ENCODE peak calls at places on chromosomes 5 and 9, in six cellular contexts. C, Y, F, K, W and H are unnamed samples.

GRCh38 chr5:158209219-158209908 is 350.4 kb upstream of the CLINT1 start:
- DNase-seq in C (no peak), Y (no peak), F (no peak), K (no peak), W (no peak), H (no peak)

GRCh38 chr5:146902471-146902870 is 23.9 kb upstream of the PPP2R2B start:
- DNase-seq in C (no peak), Y (no peak), F (no peak), K (no peak), W (no peak), H (no peak)

GRCh38 chr5:177445052-177446016 is 1.3 kb upstream of the PRR7 start:
- DNase-seq in C (no peak), Y (no peak), F (no peak), K (no peak), W (no peak), H (no peak)

GRCh38 chr9:87812375-87813118 is 70.1 kb upstream of the SPATA31E1 start:
- DNase-seq in C (no peak), Y (peak), F (no peak), K (peak), W (peak), H (peak)

GRCh38 chr5:176533894-176534611 is 3.1 kb downstream of the RNF44 start:
- DNase-seq in C (no peak), Y (no peak), F (peak), K (peak), W (peak), H (no peak)

GRCh38 chr9:112663681-112664080 is 54.2 kb downstream of the INIP start:
- DNase-seq in C (no peak), Y (no peak), F (no peak), K (no peak), W (no peak), H (no peak)

GRCh38 chr9:79256691-79257213 is 315.0 kb upstream of the TLE4 start:
- DNase-seq in C (no peak), Y (peak), F (no peak), K (peak), W (no peak), H (peak)

GRCh38 chr9:20621553-20622329 is 558 bp downstream of the MLLT3 start:
- DNase-seq in C (peak), Y (peak), F (peak), K (peak), W (peak), H (peak)

GRCh38 chr5:115415143-115415491 is 118.7 kb upstream of the CCDC112 start:
- DNase-seq in C (no peak), Y (peak), F (peak), K (peak), W (no peak), H (peak)

GRCh38 chr9:18947772-18948391 is 85.1 kb downstream of the SAXO1 start:
- DNase-seq in C (no peak), Y (no peak), F (no peak), K (no peak), W (no peak), H (no peak)

GRCh38 chr5:124952079-124952478 is 205.6 kb upstream of the ZNF608 start:
- DNase-seq in C (no peak), Y (no peak), F (peak), K (no peak), W (no peak), H (peak)

GRCh38 chr5:111676926-111677415 is 80.0 kb downstream of the NREP start:
- DNase-seq in C (no peak), Y (no peak), F (no peak), K (no peak), W (no peak), H (peak)

GRCh38 chr5:111680737-111681413 is 76.1 kb downstream of the NREP start:
- DNase-seq in C (no peak), Y (peak), F (peak), K (peak), W (peak), H (peak)

GRCh38 chr5:111679611-111680010 is 77.4 kb downstream of the NREP start:
- DNase-seq in C (no peak), Y (no peak), F (no peak), K (no peak), W (no peak), H (no peak)

GRCh38 chr5:111681791-111682190 is 75.2 kb downstream of the NREP start:
- DNase-seq in C (no peak), Y (peak), F (no peak), K (peak), W (no peak), H (peak)

DNA sequence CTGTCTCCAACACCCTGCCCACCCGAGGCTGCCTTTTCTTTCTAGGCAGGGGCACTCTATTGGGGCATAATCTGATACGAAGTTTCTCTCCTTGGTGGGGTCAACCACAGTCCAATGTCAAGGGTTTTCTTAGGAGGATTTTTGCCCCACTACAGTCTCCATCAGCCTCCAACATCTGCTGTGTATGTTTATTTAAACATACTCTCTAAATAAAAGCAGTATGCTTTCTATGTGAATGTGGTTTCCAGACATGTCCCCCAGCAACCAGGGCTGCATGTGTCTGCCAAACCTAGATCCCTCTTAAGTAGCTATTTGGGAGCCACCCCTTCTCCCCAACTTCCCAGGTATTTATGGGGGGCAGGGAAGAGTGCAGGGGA is 75.6 kb downstream of the NREP start:
- DNase-seq in C (no peak), Y (no peak), F (no peak), K (peak), W (no peak), H (no peak)
- H3K4me3 ChIP-seq in C (peak), Y (no peak), F (no peak), K (no peak), W (no peak), H (no peak)

GRCh38 chr9:28073278-28073677 is 500.0 kb upstream of the C9orf72 start:
- DNase-seq in C (no peak), Y (peak), F (peak), K (peak), W (peak), H (peak)
- TF ChIP-seq CTCF in C (no peak), Y (peak), F (peak), K (peak), W (peak), H (peak)

DNA sequence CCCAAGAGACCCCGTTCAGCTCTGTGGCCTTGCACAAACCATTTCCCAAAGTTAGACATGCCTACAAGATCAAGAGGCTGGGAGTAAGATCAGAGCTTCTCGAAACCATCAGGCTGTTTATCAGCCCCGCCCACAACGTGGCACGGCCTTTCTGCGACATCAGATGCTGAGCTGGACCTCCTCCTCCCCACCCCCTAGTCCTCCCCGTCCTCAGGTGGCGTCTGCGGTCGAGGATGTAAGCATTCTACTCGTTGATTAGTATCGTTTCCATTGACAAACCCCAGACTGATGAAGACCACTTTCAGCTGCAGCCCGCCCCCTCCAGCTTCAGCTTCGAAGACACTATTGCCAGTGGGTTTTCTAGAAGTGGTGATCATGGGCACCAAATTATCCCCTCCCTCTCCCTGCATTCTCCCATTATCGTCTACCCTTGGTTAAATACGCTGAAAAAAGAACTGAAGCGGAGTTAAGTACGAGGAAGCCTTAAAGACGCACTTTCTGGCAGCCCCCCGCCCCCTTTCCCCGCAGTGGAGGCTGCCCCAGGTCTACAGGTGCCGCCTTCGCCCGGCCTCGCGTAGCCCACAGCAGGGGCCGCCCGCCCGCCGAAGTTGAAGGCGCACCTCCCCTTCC is 1.1 kb downstream of the PPIC start:
- DNase-seq in C (peak), Y (peak), F (peak), K (peak), W (peak), H (peak)
- H3K4me3 ChIP-seq in C (peak), Y (peak), F (peak), K (peak), W (peak), H (peak)

DNA sequence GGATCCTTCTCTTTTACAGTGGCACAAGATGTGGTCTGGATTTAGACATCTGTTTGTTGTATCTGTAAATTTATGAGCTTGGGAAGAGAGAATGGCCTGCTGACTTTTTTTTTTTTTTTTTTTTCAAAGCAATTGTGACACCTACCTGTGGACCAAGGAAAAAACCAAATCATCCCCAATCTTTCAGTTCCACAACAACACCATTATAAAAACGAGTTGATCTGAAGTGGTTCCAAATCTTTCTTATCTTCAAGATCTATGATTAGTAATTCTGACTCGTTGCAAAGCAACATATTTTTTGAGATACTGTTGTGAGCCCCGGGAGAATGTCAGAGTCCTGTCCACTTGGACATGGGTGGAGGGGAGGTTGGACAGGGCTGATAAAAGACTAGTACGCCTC is 4.8 kb downstream of the IRX2 start:
- DNase-seq in C (no peak), Y (no peak), F (no peak), K (no peak), W (no peak), H (peak)
- TF ChIP-seq CTCF in C (no peak), Y (no peak), F (no peak), K (no peak), W (no peak), H (no peak)

GRCh38 chr9:128203842-128204551 is 818 bp downstream of the DNM1 start:
- DNase-seq in C (no peak), Y (no peak), F (no peak), K (peak), W (no peak), H (no peak)
- H3K4me3 ChIP-seq in C (peak), Y (peak), F (peak), K (peak), W (peak), H (peak)

DNA sequence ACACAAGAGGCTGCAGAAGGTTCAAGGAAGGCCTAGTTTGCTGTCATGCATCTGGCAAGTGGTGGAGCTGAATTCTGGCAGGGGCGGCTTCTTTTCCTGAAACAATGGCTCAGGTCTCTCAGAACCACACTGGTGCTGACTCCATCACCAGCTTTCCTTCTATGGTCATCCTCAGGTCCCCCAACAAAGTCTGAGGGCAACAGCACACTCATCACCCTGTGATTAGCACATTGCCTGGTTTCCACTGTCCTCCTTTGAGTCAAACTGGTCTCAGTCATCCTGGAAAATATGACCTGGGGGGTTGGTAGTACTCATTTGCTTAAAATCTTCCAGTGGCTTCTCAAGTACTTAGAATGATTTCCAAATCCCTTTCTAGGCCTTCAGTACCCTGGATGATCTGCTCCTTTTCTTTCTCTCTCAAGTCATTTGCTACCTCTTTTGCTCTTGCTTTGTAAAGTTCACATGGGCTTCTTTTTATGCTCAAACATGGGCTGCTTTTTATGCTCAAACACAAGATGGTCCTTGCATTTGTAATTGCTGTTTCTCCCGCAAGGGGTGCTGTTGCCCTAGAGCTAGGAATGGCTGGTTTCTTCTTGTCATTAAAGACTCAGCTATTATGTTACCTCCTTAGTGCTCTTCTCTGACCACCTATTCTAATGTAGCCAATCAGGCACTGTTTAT is 144.9 kb downstream of the ALDH1A1 start:
- DNase-seq in C (no peak), Y (peak), F (no peak), K (peak), W (peak), H (no peak)
- TF ChIP-seq CTCF in C (no peak), Y (peak), F (no peak), K (peak), W (peak), H (peak)

DNA sequence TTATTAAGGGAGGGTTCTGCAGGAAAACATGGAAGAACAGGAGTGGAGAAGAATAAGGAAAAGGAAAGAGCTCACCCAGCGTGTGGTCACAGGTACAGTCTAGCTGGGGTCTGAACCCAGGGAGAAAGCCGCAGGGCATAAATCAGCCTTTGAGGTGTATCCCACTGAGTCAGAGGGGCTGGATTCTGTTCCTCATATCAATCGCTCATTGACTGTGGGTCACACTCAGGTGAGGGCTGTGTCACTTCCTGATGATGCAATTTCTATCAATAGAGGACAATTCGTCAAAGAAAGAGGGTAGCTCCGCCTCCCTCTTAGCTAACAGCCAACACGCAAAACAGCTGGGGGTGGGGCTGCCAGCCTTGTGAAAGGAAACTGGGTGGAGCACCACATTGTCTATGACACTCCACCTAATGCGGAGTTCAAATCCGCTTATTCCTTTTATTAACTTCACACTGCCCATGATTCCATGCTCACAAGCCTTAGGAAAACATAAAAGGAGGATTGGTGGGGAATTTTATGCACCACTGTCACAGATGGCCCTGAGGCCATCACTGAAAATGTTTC is 176.2 kb downstream of the ICE1 start:
- DNase-seq in C (no peak), Y (no peak), F (no peak), K (no peak), W (no peak), H (no peak)
- H3K4me3 ChIP-seq in C (no peak), Y (no peak), F (no peak), K (no peak), W (no peak), H (no peak)

GRCh38 chr9:94630281-94630680 is 9.0 kb downstream of the FBP1 start:
- DNase-seq in C (no peak), Y (no peak), F (peak), K (no peak), W (no peak), H (no peak)
- TF ChIP-seq CTCF in C (no peak), Y (no peak), F (no peak), K (no peak), W (no peak), H (no peak)

DNA sequence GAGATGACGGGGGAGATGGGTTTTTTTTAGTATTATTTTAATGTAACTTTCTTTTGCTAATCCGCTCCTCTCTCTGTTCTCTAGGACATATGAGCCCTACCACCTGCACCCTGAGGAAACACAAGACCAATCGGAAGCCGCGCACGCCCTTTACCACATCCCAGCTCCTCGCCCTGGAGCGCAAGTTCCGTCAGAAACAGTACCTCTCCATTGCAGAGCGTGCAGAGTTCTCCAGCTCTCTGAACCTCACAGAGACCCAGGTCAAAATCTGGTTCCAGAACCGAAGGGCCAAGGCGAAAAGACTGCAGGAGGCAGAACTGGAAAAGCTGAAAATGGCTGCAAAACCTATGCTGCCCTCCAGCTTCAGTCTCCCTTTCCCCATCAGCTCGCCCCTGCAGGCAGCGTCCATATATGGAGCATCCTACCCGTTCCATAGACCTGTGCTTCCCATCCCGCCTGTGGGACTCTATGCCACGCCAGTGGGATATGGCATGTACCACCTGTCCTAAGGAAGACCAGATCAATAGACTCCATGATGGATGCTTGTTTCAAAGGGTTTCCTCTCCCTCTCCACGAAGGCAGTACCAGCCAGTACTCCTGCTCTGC is 4.8 kb downstream of the MSX2 start:
- DNase-seq in C (no peak), Y (no peak), F (no peak), K (no peak), W (no peak), H (no peak)
- H3K4me3 ChIP-seq in C (no peak), Y (no peak), F (no peak), K (no peak), W (no peak), H (no peak)